ENCODE peak calls at places on chromosomes 16 and 17, in seven cellular contexts. S, N, M, D, W, R and A are unnamed samples.

GRCh38 chr17:80502578-80502877 is 26.1 kb upstream of the NPTX1 start:
- DNase-seq in W (no peak), N (no peak), M (no peak), R (no peak), S (no peak), D (no peak), A (no peak)

GRCh38 chr17:21213491-21214014 is 408 bp downstream of the TMEM11 start:
- DNase-seq in S (peak), R (peak), D (no peak), N (no peak), W (no peak), M (no peak), A (peak)

GRCh38 chr16:88754912-88755744 is 29.9 kb downstream of the PIEZO1 start:
- DNase-seq in R (peak), M (no peak), D (no peak), S (no peak), W (no peak), N (no peak), A (peak)

GRCh38 chr17:82346342-82347300 is 12.4 kb upstream of the TEX19 start:
- DNase-seq in M (peak), S (no peak), N (no peak), R (no peak), D (no peak), W (no peak), A (no peak)

GRCh38 chr16:1639840-1640239 is 27.7 kb downstream of the CRAMP1 start:
- DNase-seq in W (no peak), D (no peak), N (no peak), S (no peak), M (no peak), R (no peak), A (no peak)

GRCh38 chr16:71311553-71312158 is 22.5 kb upstream of the CMTR2 start:
- DNase-seq in R (peak), N (no peak), D (no peak), W (peak), M (peak), S (peak), A (no peak)

GRCh38 chr17:62899349-62899748 is 66.7 kb upstream of the TANC2 start:
- DNase-seq in N (no peak), M (no peak), R (no peak), S (no peak), D (no peak), W (no peak), A (no peak)

GRCh38 chr17:10821062-10821461 is 16.8 kb downstream of the PIRT start:
- DNase-seq in N (no peak), R (no peak), S (no peak), W (no peak), D (no peak), M (no peak), A (no peak)

GRCh38 chr17:78359216-78359935 is 501 bp downstream of the SOCS3 start:
- DNase-seq in S (peak), R (peak), M (no peak), N (no peak), W (no peak), D (no peak), A (no peak)

GRCh38 chr16:21702259-21702658 is 38.5 kb downstream of the OTOA start:
- DNase-seq in S (no peak), W (no peak), M (no peak), R (no peak), N (no peak), D (no peak), A (no peak)

GRCh38 chr17:80663783-80664206 is 119.2 kb downstream of the RPTOR start:
- DNase-seq in R (no peak), N (no peak), W (no peak), D (no peak), M (no peak), S (no peak), A (no peak)

GRCh38 chr17:73526851-73527250 is 117.4 kb downstream of the SDK2 start:
- DNase-seq in S (no peak), W (no peak), R (no peak), M (no peak), D (no peak), N (no peak), A (no peak)

GRCh38 chr16:50640391-50640790 is 40.7 kb downstream of the SNX20 start:
- DNase-seq in R (no peak), S (no peak), W (no peak), M (no peak), D (no peak), N (no peak), A (no peak)

GRCh38 chr17:76697702-76698465 is 12.9 kb downstream of the MXRA7 start:
- DNase-seq in S (peak), R (peak), N (no peak), M (no peak), D (no peak), W (no peak), A (no peak)

GRCh38 chr16:1039762-1040161 is 32.8 kb upstream of the SSTR5 start:
- DNase-seq in M (no peak), S (no peak), R (no peak), W (no peak), N (no peak), D (no peak), A (no peak)

GRCh38 chr16:1188781-1189189 is 35.9 kb downstream of the CACNA1H start:
- DNase-seq in S (peak), D (no peak), R (no peak), N (no peak), W (peak), M (no peak), A (peak)

GRCh38 chr16:22770866-22771265 is 43.1 kb upstream of the HS3ST2 start:
- DNase-seq in D (no peak), W (no peak), R (no peak), M (no peak), N (no peak), S (no peak), A (no peak)

GRCh38 chr17:61806941-61807340 is 56.4 kb downstream of the BRIP1 start:
- DNase-seq in S (no peak), R (no peak), D (no peak), N (no peak), W (no peak), M (no peak), A (no peak)

GRCh38 chr17:83179378-83179777 is 100.0 kb downstream of the METRNL start:
- DNase-seq in S (no peak), R (no peak), W (no peak), D (no peak), N (no peak), M (no peak), A (no peak)

GRCh38 chr16:87922250-87922871 is 14.0 kb downstream of the CA5A start:
- DNase-seq in M (no peak), S (no peak), N (no peak), D (no peak), R (peak), W (no peak), A (no peak)

GRCh38 chr17:7261377-7262191 is 694 bp downstream of the CLDN7 start:
- DNase-seq in N (no peak), D (no peak), M (no peak), S (peak), R (peak), W (no peak), A (no peak)

GRCh38 chr17:48442819-48443218 is 12.8 kb upstream of the SKAP1 start:
- DNase-seq in D (no peak), N (no peak), M (no peak), R (no peak), S (peak), W (no peak), A (no peak)

GRCh38 chr16:65769055-65769465 is 597.4 kb upstream of the CDH5 start:
- DNase-seq in W (no peak), D (no peak), M (no peak), S (peak), N (no peak), R (no peak), A (no peak)

GRCh38 chr17:45294506-45294905 is 22.3 kb downstream of the MAP3K14 start:
- DNase-seq in M (no peak), D (no peak), W (no peak), R (peak), N (no peak), S (no peak), A (peak)

GRCh38 chr17:81396722-81397313 is 1.6 kb downstream of the BAHCC1 start:
- DNase-seq in S (no peak), R (peak), W (no peak), N (no peak), D (no peak), M (no peak), A (peak)

GRCh38 chr17:1484586-1485310 is 7.7 kb downstream of the MYO1C start:
- DNase-seq in D (peak), N (peak), R (peak), M (peak), W (no peak), S (peak), A (peak)

GRCh38 chr16:52077656-52078055 is 469.3 kb downstream of the TOX3 start:
- DNase-seq in D (no peak), S (no peak), N (no peak), M (no peak), R (no peak), W (no peak), A (no peak)

GRCh38 chr16:72473631-72474030 is 301.7 kb upstream of the PMFBP1 start:
- DNase-seq in S (no peak), D (no peak), M (no peak), W (no peak), N (no peak), R (no peak), A (no peak)

GRCh38 chr17:63550816-63551639 is 751 bp downstream of the DCAF7 start:
- DNase-seq in M (peak), R (peak), N (no peak), S (peak), W (no peak), D (no peak), A (peak)

GRCh38 chr17:6070895-6071511 is 824 bp downstream of the WSCD1 start:
- DNase-seq in N (no peak), W (no peak), R (peak), D (no peak), M (no peak), S (no peak), A (no peak)

GRCh38 chr16:28891964-28892890 is 13.9 kb downstream of the ATP2A1 start:
- DNase-seq in W (no peak), M (no peak), R (no peak), D (no peak), N (no peak), S (no peak), A (no peak)

GRCh38 chr17:47604268-47604927 is 45.3 kb upstream of the KPNB1 start:
- DNase-seq in R (peak), D (no peak), N (no peak), W (no peak), M (no peak), S (no peak), A (no peak)

GRCh38 chr16:1208239-1208830 is 16.7 kb downstream of the TPSG1 start:
- DNase-seq in W (no peak), D (no peak), M (no peak), N (no peak), S (no peak), R (no peak), A (no peak)

GRCh38 chr17:48747445-48748363 is 19.2 kb upstream of the HOXB13 start:
- DNase-seq in M (no peak), R (peak), D (no peak), W (no peak), N (no peak), S (no peak), A (no peak)

GRCh38 chr17:69734656-69735055 is 320.2 kb downstream of the MAP2K6 start:
- DNase-seq in N (no peak), S (no peak), M (no peak), R (no peak), D (no peak), W (no peak), A (no peak)

GRCh38 chr17:2695961-2696760 is 15.4 kb downstream of the CLUH start:
- DNase-seq in R (peak), W (no peak), M (no peak), S (no peak), D (no peak), N (no peak), A (no peak)

GRCh38 chr17:3773511-3773910 is 27.5 kb downstream of the ITGAE start:
- DNase-seq in W (no peak), D (no peak), S (no peak), R (no peak), N (no peak), M (no peak), A (no peak)

GRCh38 chr16:55179858-55180585 is 144.0 kb upstream of the IRX6 start:
- DNase-seq in S (no peak), N (no peak), D (no peak), R (no peak), W (no peak), M (no peak), A (no peak)

GRCh38 chr16:86865866-86866675 is 287.7 kb downstream of the FOXL1 start:
- DNase-seq in S (no peak), D (no peak), W (no peak), N (no peak), M (no peak), R (no peak), A (no peak)

GRCh38 chr16:11546522-11547485 is 39.9 kb downstream of the LITAF start:
- DNase-seq in S (no peak), W (no peak), M (no peak), R (no peak), N (no peak), D (no peak), A (no peak)
- TF ChIP-seq JUND in S (no peak), W (no peak), M (no peak), R (no peak), N (no peak), D (no peak), A (no peak)

DNA sequence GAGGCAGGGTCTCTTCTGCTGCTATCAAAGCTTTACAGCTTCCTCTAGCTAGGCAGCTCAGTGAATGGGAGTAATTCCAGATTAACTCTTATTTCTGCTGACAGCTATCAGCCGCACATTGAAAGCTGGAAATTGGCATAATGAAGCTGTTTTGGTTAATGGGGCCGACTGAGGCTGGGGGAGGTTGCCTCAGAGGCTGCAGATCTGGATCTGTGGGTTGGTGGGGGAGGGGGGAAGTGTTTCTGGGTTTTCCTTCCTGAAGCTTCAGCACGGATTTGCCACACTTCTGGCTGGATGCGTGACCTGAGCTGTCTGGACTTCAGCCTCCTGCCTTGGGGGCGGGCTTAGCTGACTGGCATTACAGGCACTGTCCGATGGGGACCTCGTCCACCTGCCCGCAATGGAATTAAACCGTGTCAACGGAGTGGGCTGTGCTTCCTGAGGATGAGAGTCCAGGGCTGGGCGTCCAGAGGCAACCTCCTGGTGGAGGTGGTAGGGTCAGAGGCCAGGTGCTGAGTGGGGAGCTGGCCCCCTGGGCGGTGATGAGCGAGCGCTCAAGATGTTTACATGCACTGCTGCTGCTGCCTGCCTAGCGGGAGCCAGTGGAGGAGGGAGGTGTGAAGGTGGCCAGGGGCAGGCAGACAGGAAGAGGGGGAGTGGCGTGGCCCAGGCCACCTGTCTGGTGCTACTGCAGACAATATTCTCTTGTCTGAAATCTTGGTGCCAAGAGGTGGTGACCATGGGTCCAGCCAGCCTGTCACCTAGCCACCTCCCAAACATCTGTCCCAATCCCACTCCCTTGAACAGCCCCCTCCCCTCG is 6.7 kb upstream of the ABCC3 start:
- DNase-seq in M (peak), D (no peak), W (no peak), R (peak), S (no peak), N (no peak), A (peak)
- TF ChIP-seq JUND in M (no peak), D (no peak), W (no peak), R (no peak), S (no peak), N (no peak), A (no peak)

GRCh38 chr16:89971495-89972243 is 23.1 kb downstream of the DEF8 start:
- DNase-seq in W (no peak), D (no peak), M (no peak), R (no peak), S (no peak), N (no peak), A (no peak)
- TF ChIP-seq JUND in W (no peak), D (no peak), M (no peak), R (no peak), S (no peak), N (no peak), A (no peak)

DNA sequence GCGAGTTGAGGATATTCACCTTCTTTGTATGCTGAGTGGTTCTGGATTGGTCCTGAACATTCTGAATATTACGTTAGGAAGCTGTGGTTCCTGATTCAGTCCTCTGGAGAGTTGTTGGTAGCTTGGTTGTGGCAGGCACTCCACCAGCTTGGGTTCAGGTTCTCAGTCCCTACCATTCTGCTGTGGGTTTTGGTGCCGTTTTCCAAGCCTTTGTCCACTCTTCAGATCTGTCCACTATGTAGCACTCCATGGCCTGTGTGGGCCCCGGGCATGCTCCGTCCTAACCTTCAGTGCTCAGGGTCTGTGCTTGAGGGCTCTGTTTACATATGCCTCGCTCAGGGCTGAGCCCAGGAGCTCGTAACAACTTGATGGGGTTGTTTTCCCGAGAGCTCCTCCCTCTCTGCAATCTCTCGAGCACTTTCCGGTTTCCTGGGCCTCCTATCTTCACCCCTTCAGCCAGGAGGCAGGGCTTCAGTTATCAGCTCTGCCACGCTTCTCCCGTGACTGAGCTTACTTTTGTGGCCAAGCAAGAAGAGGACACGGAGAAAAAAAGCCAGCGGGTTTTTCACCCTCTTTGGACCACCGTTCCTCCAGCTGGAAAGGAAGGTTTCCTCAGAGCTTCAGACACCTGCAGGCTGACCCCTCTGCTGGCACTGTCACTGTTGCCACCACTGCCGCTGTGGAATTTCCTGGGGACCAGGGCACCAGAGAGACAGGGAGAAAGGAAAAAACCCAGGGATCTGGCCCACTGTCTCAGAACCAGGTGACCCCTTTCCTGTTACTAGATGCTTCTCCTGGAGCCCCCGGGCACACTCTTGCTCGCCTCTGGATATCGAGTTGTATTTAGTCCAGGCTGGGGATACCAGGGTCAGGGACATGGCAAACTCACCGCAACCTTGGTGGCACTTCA is 19.6 kb downstream of the KIAA0513 start:
- DNase-seq in W (no peak), D (no peak), M (no peak), S (peak), R (no peak), N (no peak), A (no peak)
- TF ChIP-seq JUND in W (no peak), D (no peak), M (no peak), S (peak), R (no peak), N (no peak), A (no peak)